ENCODE peak calls at places on chromosome 20, in five cellular contexts. E, O, M, S and C are unnamed samples.

GRCh38 chr20:48819089-48819488 is 8.7 kb downstream of the PREX1 start:
- DNase-seq in E (no peak), O (no peak), M (no peak), S (no peak), C (no peak)

GRCh38 chr20:55269913-55270312 is 735.4 kb downstream of the CBLN4 start:
- DNase-seq in E (no peak), O (no peak), M (no peak), S (no peak), C (no peak)

GRCh38 chr20:14879020-14879697 is 541.7 kb upstream of the FLRT3 start:
- DNase-seq in E (no peak), O (no peak), M (no peak), S (no peak), C (no peak)

GRCh38 chr20:56809668-56810067 is 180.6 kb downstream of the TFAP2C start:
- DNase-seq in E (no peak), O (no peak), M (no peak), S (no peak), C (no peak)

GRCh38 chr20:11207749-11208502 is 534.1 kb upstream of the JAG1 start:
- DNase-seq in E (no peak), O (no peak), M (no peak), S (no peak), C (no peak)

GRCh38 chr20:43723735-43724134 is 3.1 kb downstream of the GTSF1L start:
- DNase-seq in E (no peak), O (no peak), M (no peak), S (no peak), C (no peak)

GRCh38 chr20:45300961-45301360 is 5.7 kb upstream of the RBPJL start:
- DNase-seq in E (peak; percentile 45), O (peak; percentile 74), M (no peak), S (no peak), C (peak; percentile 75)

GRCh38 chr20:45012682-45013302 is 46.5 kb downstream of the STK4 start:
- DNase-seq in E (no peak), O (no peak), M (no peak), S (no peak), C (no peak)

GRCh38 chr20:47360489-47361267 is 4.2 kb upstream of the ZMYND8 start:
- DNase-seq in E (peak; percentile 94), O (peak; percentile 76), M (no peak), S (no peak), C (no peak)

GRCh38 chr20:50575869-50576720 is 65.9 kb downstream of the PTPN1 start:
- DNase-seq in E (peak; percentile 46), O (peak; percentile 58), M (peak; percentile 52), S (no peak), C (peak; percentile 76)

GRCh38 chr20:63595416-63596127 is 21.5 kb upstream of the HELZ2 start:
- DNase-seq in E (no peak), O (no peak), M (no peak), S (no peak), C (no peak)

GRCh38 chr20:53691060-53691810 is 97.6 kb upstream of the ZNF217 start:
- DNase-seq in E (no peak), O (no peak), M (no peak), S (no peak), C (no peak)

GRCh38 chr20:21183722-21184121 is 57.8 kb downstream of the KIZ start:
- DNase-seq in E (no peak), O (no peak), M (no peak), S (no peak), C (no peak)

GRCh38 chr20:16434087-16434664 is 139.1 kb downstream of the KIF16B start:
- DNase-seq in E (peak; percentile 12), O (peak; percentile 79), M (peak; percentile 11), S (peak; percentile 6), C (peak; percentile 75)

GRCh38 chr20:40961686-40962640 is 66.7 kb upstream of the TOP1 start:
- DNase-seq in E (no peak), O (no peak), M (no peak), S (no peak), C (peak; percentile 51)

GRCh38 chr20:32338665-32339064 is 19.5 kb upstream of the ASXL1 start:
- DNase-seq in E (no peak), O (no peak), M (no peak), S (no peak), C (no peak)

GRCh38 chr20:62367136-62367482 is at the start of gene LAMA5:
- DNase-seq in E (peak; percentile 60), O (peak; percentile 54), M (no peak), S (no peak), C (no peak)

GRCh38 chr20:32191873-32192272 is 15.7 kb downstream of the PLAGL2 start:
- DNase-seq in E (no peak), O (no peak), M (no peak), S (no peak), C (no peak)

GRCh38 chr20:38023181-38024085 is 9.8 kb downstream of the TTI1 start:
- DNase-seq in E (no peak), O (no peak), M (no peak), S (peak; percentile 77), C (no peak)

GRCh38 chr20:53935353-53936084 is 134.9 kb downstream of the BCAS1 start:
- DNase-seq in E (no peak), O (no peak), M (no peak), S (no peak), C (peak; percentile 49)

GRCh38 chr20:50680106-50680960 is 11.0 kb downstream of the RIPOR3 start:
- DNase-seq in E (peak; percentile 33), O (no peak), M (no peak), S (no peak), C (no peak)

GRCh38 chr20:2005359-2005758 is 11.5 kb upstream of the PDYN start:
- DNase-seq in E (no peak), O (no peak), M (no peak), S (no peak), C (no peak)

GRCh38 chr20:1418335-1418734 is 25.5 kb upstream of the FKBP1A start:
- DNase-seq in E (no peak), O (no peak), M (no peak), S (no peak), C (no peak)

GRCh38 chr20:20492521-20493334 is 124.8 kb downstream of the INSM1 start:
- DNase-seq in E (no peak), O (peak; percentile 61), M (no peak), S (no peak), C (no peak)

GRCh38 chr20:62778601-62779416 is 17.5 kb upstream of the MRGBP start:
- DNase-seq in E (no peak), O (no peak), M (no peak), S (no peak), C (no peak)

GRCh38 chr20:10857362-10858070 is 183.7 kb upstream of the JAG1 start:
- DNase-seq in E (no peak), O (no peak), M (no peak), S (no peak), C (no peak)

GRCh38 chr20:63863021-63863797 is 1.9 kb upstream of the TPD52L2 start:
- DNase-seq in E (no peak), O (no peak), M (no peak), S (no peak), C (no peak)

GRCh38 chr20:58705525-58705924 is 12.9 kb downstream of the NPEPL1 start:
- DNase-seq in E (no peak), O (no peak), M (no peak), S (no peak), C (no peak)

GRCh38 chr20:38730167-38730988 is 6.1 kb downstream of the SLC32A1 start:
- DNase-seq in E (no peak), O (no peak), M (no peak), S (no peak), C (peak; percentile 58)